ENCODE peak calls at places on chromosomes 5 and 9, in five cellular contexts. M is K562, A is HepG2, E is H1, P is GM12878. I is an unnamed sample.

GRCh38 chr9:14316574-14317304 is 2.8 kb upstream of the NFIB start:
- DNase-seq in M (no peak), A (no peak), E (no peak), P (no peak), I (no peak)

GRCh38 chr9:36597412-36598178 is 24.9 kb downstream of the MELK start:
- DNase-seq in M (peak; percentile 23), A (peak; percentile 58), E (no peak), P (no peak), I (peak; percentile 51)

GRCh38 chr9:136439550-136440408 is at the start of gene INPP5E:
- DNase-seq in M (peak; percentile 94), A (peak; percentile 16), E (peak; percentile 21), P (no peak), I (peak; percentile 99)

GRCh38 chr5:157912621-157913325 is 53.8 kb upstream of the CLINT1 start:
- DNase-seq in M (no peak), A (no peak), E (no peak), P (peak; percentile 43), I (no peak)

GRCh38 chr5:1113332-1113690 is 1.4 kb upstream of the SLC12A7 start:
- DNase-seq in M (no peak), A (no peak), E (no peak), P (no peak), I (no peak)

GRCh38 chr9:70563437-70564204 is 149.2 kb upstream of the KLF9 start:
- DNase-seq in M (no peak), A (no peak), E (no peak), P (peak; percentile 83), I (no peak)

GRCh38 chr5:5617024-5617423 is 194.5 kb downstream of the ICE1 start:
- DNase-seq in M (no peak), A (no peak), E (no peak), P (no peak), I (peak; percentile 41)

GRCh38 chr5:77972545-77973252 is 196.6 kb upstream of the TBCA start:
- DNase-seq in M (no peak), A (no peak), E (no peak), P (no peak), I (peak; percentile 76)

GRCh38 chr5:121968910-121969607 is 7.3 kb downstream of the SRFBP1 start:
- DNase-seq in M (no peak), A (no peak), E (no peak), P (no peak), I (no peak)

GRCh38 chr5:59460368-59461153 is 433.0 kb downstream of the PDE4D start:
- DNase-seq in M (no peak), A (no peak), E (no peak), P (no peak), I (no peak)

GRCh38 chr5:170184007-170184687 is 48.6 kb upstream of the C5orf58 start:
- DNase-seq in M (peak; percentile 66), A (peak; percentile 49), E (peak; percentile 43), P (no peak), I (peak; percentile 74)

GRCh38 chr5:135176991-135177390 is 143.0 kb upstream of the PITX1 start:
- DNase-seq in M (no peak), A (no peak), E (no peak), P (no peak), I (no peak)

GRCh38 chr5:174910245-174910737 is 185.9 kb downstream of the MSX2 start:
- DNase-seq in M (peak; percentile 73), A (peak; percentile 36), E (peak; percentile 59), P (no peak), I (peak; percentile 90)

GRCh38 chr9:16521868-16522381 is 348.5 kb downstream of the BNC2 start:
- DNase-seq in M (no peak), A (no peak), E (no peak), P (no peak), I (peak; percentile 19)

GRCh38 chr9:123763910-123764588 is 165.9 kb downstream of the DENND1A start:
- DNase-seq in M (no peak), A (no peak), E (no peak), P (no peak), I (no peak)

DNA sequence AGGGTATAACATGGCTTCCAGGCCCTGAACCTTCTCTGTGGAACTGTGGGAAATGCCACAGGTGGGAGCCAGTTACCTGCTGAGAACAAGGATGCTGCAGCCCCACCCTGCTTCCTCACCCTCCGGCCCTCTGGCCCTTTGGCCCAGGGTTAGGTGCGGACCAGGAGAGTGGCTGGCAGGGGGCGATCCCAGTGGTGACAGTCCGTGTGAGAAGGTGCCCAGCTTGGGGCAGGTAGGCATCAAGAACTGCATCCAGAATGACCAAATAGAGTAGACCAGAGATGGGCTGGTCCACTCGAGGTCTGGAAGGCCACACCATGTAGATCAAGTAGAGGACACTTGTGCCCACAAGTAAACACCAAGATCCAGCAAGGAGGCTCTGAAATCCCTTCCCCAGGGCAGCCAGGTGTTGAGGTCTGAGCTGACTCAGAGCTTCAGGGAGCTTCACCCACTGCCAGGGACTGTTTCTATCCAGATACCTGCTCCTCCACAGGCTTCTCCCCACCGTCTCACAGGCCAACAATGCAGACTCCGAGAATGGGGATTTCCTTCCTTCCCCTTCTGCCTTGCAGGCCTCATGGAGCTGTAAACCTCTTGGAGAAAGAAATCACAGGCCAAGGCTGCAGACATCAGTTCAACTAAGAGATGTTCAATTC is 61.4 kb upstream of the ZSWIM6 start:
- DNase-seq in M (no peak), A (no peak), E (no peak), P (no peak), I (no peak)
- TF ChIP-seq TAF1 in M (no peak), A (no peak), E (no peak), P (no peak), I (no peak)

GRCh38 chr5:125668904-125669303 is 754.3 kb upstream of the GRAMD2B start:
- DNase-seq in M (no peak), A (no peak), E (peak; percentile 31), P (no peak), I (no peak)

DNA sequence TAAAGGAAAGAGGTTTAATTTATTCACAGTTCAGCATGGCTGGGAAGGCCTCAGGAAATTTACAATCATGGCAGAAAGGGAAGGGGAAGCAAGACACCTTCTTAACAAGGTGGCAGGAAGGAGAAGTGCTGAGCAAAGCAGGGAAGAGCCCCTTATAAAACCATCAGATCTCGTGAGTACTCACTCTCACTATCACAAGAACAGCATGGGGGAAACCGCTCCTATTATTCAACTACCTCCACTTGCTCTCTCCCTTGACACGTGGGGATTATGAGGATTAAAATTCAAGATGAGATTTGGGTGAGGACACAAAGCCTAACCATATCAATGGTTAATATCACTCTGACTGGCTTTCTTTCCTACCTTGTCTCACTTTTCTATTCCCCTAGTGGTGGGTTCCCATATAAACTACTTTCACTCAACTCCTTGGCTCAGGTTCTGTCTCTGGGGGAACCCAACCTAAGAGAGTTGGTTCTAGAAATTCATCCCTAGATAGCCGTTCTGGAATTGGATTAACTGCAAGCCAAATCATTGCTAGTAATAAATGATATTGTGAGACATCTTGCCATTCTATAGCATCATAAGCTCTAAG is 749.8 kb upstream of the GRAMD2B start:
- DNase-seq in M (no peak), A (no peak), E (no peak), P (no peak), I (no peak)
- TF ChIP-seq MAX in M (no peak), A (no peak), E (no peak), P (no peak), I (no peak)

DNA sequence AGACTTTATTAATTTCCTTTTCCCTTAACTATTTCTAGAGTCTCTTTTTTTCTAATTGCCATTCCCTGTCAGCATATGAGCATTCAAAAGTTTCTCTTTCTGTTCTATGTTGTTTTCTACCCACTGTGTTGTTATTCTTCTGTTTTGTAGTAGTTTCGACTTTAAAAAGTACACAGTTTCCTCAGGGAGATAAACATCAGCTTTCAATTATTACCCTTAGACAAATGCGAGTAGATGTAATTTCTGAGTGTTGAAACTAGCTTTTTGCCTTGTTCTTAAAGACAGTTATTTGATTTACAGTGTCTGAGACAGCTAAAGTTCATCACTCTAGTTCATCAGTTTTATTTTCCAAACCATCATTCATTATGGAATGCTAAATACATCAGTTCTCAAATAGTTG is 19.5 kb downstream of the MTREX start:
- DNase-seq in M (no peak), A (no peak), E (no peak), P (no peak), I (no peak)
- TF ChIP-seq TAF1 in M (no peak), A (no peak), E (no peak), P (no peak), I (no peak)

GRCh38 chr9:129351058-129351641 is 173.1 kb upstream of the IER5L start:
- DNase-seq in M (peak; percentile 36), A (no peak), E (no peak), P (no peak), I (peak; percentile 46)
- TF ChIP-seq MAX in M (no peak), A (no peak), E (peak; percentile 23), P (no peak), I (no peak)

GRCh38 chr9:83563360-83563759 is 25.2 kb upstream of the FRMD3 start:
- DNase-seq in M (no peak), A (no peak), E (no peak), P (no peak), I (no peak)
- TF ChIP-seq TAF1 in M (no peak), A (no peak), E (no peak), P (no peak), I (no peak)

DNA sequence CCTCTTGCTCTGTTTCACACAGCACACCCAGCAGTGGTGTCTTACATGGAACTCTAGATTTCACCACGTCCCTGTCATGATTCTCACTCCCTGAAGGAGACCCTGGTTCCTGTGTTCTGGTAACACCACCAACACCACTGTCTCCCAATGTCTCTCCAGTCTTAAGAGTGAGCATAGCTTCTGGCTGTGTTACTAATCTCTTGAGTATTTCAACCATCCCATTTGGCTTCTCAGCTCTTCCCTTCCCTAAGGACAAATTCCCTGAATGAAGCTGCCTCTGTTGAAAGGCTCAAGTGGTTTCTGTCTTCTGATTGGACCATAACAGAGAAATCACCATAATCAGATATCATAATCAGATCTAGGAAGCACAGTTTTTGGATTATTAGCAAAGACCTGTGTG is 311.8 kb downstream of the DNAH5 start:
- DNase-seq in M (no peak), A (no peak), E (no peak), P (no peak), I (no peak)
- TF ChIP-seq MAX in M (no peak), A (no peak), E (no peak), P (no peak), I (no peak)

I was measured in SK-N-SH.